ENCODE peak calls at places on chromosomes 16 and 17, in ten cellular contexts. Y is CD8-positive, alpha-beta memory T cell; L is HFF-Myc; I is left ventricle myocardium inferior; C is H7; X is cardiac fibroblast; P is dorsolateral prefrontal cortex; D is heart right ventricle; R is A549; M is WERI-Rb-1. W is an unnamed sample.

GRCh38 chr17:73962308-73962707 is 241.2 kb upstream of the RPL38 start:
- DNase-seq in D (no peak), X (no peak), M (no peak), L (no peak), Y (no peak), C (no peak), I (no peak), P (no peak), R (no peak), W (no peak)

GRCh38 chr17:48612854-48613691 is 2.0 kb downstream of the HOXB8 start:
- DNase-seq in C (peak), L (no peak), Y (peak), X (no peak), D (no peak), M (peak), I (no peak), R (peak), P (no peak), W (no peak)

GRCh38 chr16:55297062-55297909 is 26.7 kb upstream of the IRX6 start:
- DNase-seq in C (no peak), P (no peak), X (no peak), D (no peak), L (no peak), Y (no peak), R (no peak), M (no peak), I (no peak), W (no peak)

GRCh38 chr17:10336393-10336792 is 36.4 kb downstream of the MYH13 start:
- DNase-seq in L (no peak), Y (no peak), X (no peak), P (no peak), D (no peak), M (no peak), C (peak), I (no peak), R (no peak), W (no peak)

GRCh38 chr16:11396241-11397048 is 51.2 kb downstream of the RMI2 start:
- DNase-seq in X (peak), I (peak), D (peak), R (peak), L (no peak), M (peak), Y (peak), P (peak), C (peak), W (no peak)

GRCh38 chr16:84169765-84170310 is 17.0 kb downstream of the TAF1C start:
- DNase-seq in I (no peak), R (no peak), Y (no peak), C (no peak), L (no peak), M (no peak), D (no peak), P (no peak), X (no peak), W (no peak)

GRCh38 chr16:969508-970378 is 1.0 kb downstream of the LMF1 start:
- DNase-seq in L (no peak), X (peak), P (no peak), I (peak), D (peak), M (no peak), R (no peak), C (peak), Y (no peak), W (no peak)

GRCh38 chr17:56499799-56500388 is 93.6 kb upstream of the NOG start:
- DNase-seq in Y (no peak), P (no peak), I (no peak), X (peak), L (peak), R (no peak), M (peak), D (no peak), C (no peak), W (no peak)

GRCh38 chr17:17890773-17891759 is 54.3 kb upstream of the SREBF1 start:
- DNase-seq in P (no peak), Y (peak), X (peak), L (no peak), C (peak), D (peak), M (peak), I (peak), R (peak), W (no peak)

GRCh38 chr16:87145181-87146176 is 171.7 kb downstream of the C16orf95 start:
- DNase-seq in C (no peak), X (peak), M (no peak), I (no peak), R (no peak), L (peak), P (no peak), D (no peak), Y (no peak), W (peak)

GRCh38 chr17:2449486-2449885 is 48.6 kb upstream of the MNT start:
- DNase-seq in D (no peak), C (no peak), M (no peak), R (no peak), X (peak), Y (no peak), P (no peak), I (no peak), L (no peak), W (no peak)

GRCh38 chr16:66197668-66198278 is 168.7 kb upstream of the CDH5 start:
- DNase-seq in L (no peak), C (no peak), R (no peak), M (no peak), Y (no peak), X (no peak), P (no peak), D (no peak), I (no peak), W (no peak)

GRCh38 chr16:71626018-71626857 is at the start of gene MARVELD3:
- DNase-seq in X (no peak), R (peak), L (no peak), C (peak), I (no peak), P (no peak), D (no peak), M (peak), Y (peak), W (no peak)

GRCh38 chr17:8314797-8315739 is 5.0 kb downstream of the ARHGEF15 start:
- DNase-seq in C (peak), Y (no peak), R (no peak), M (no peak), I (no peak), X (no peak), D (no peak), P (no peak), L (no peak), W (no peak)

GRCh38 chr16:30651124-30652004 is 604 bp downstream of the PRR14 start:
- DNase-seq in R (peak), C (peak), I (peak), P (peak), L (no peak), X (peak), Y (peak), D (peak), M (peak), W (no peak)

GRCh38 chr16:81646561-81646960 is 132.5 kb upstream of the PLCG2 start:
- DNase-seq in I (no peak), L (no peak), M (no peak), P (no peak), D (no peak), R (no peak), X (peak), C (no peak), Y (no peak), W (peak)

GRCh38 chr16:80996688-80997138 is 10.0 kb downstream of the CMC2 start:
- DNase-seq in M (no peak), P (no peak), Y (no peak), C (no peak), I (no peak), L (no peak), R (no peak), D (no peak), X (no peak), W (no peak)

GRCh38 chr16:67718668-67719047 is 458 bp downstream of the GFOD2 start:
- DNase-seq in R (no peak), C (peak), D (no peak), L (no peak), I (no peak), P (no peak), X (no peak), Y (no peak), M (no peak), W (no peak)

GRCh38 chr17:72726936-72727335 is 365.6 kb downstream of the SLC39A11 start:
- DNase-seq in I (no peak), P (no peak), L (no peak), R (no peak), C (no peak), Y (peak), D (no peak), X (no peak), M (no peak), W (no peak)

GRCh38 chr16:83245061-83245460 is 562.7 kb upstream of the HSBP1 start:
- DNase-seq in M (no peak), R (no peak), P (no peak), D (no peak), X (peak), C (no peak), L (no peak), I (no peak), Y (no peak), W (no peak)

GRCh38 chr16:177394-177822 is 928 bp downstream of the HBA1 start:
- DNase-seq in R (no peak), X (peak), Y (no peak), M (no peak), C (peak), I (peak), L (peak), D (no peak), P (no peak), W (no peak)

GRCh38 chr17:45143767-45144198 is 4.5 kb upstream of the HEXIM1 start:
- DNase-seq in M (no peak), L (no peak), D (peak), C (peak), P (no peak), X (peak), Y (no peak), R (no peak), I (peak), W (peak)

GRCh38 chr17:69031839-69032238 is 28.9 kb downstream of the ABCA9 start:
- DNase-seq in M (no peak), D (no peak), R (no peak), I (no peak), C (no peak), L (no peak), X (no peak), P (no peak), Y (no peak), W (no peak)

GRCh38 chr17:59897090-59897489 is 4.2 kb downstream of the RPS6KB1 start:
- DNase-seq in X (no peak), C (no peak), D (no peak), I (no peak), P (no peak), L (no peak), Y (no peak), R (no peak), M (no peak), W (no peak)

GRCh38 chr17:57043276-57043675 is 41.8 kb upstream of the AKAP1 start:
- DNase-seq in C (no peak), R (no peak), P (no peak), Y (no peak), X (no peak), L (no peak), D (no peak), M (no peak), I (no peak), W (no peak)

GRCh38 chr17:61734012-61734411 is 129.3 kb downstream of the BRIP1 start:
- DNase-seq in L (no peak), X (no peak), C (no peak), D (no peak), R (no peak), Y (no peak), I (no peak), M (no peak), P (no peak), W (no peak)

GRCh38 chr17:491086-492014 is 138.7 kb upstream of the RPH3AL start:
- DNase-seq in L (no peak), D (peak), P (no peak), X (peak), Y (peak), R (peak), C (peak), I (peak), M (peak), W (no peak)

GRCh38 chr16:70778901-70779309 is 22.1 kb downstream of the VAC14 start:
- DNase-seq in Y (no peak), R (peak), P (no peak), X (peak), M (no peak), I (peak), D (peak), C (peak), L (peak), W (peak)

GRCh38 chr16:30723725-30724355 is 24.4 kb upstream of the PHKG2 start:
- DNase-seq in X (no peak), D (no peak), C (no peak), P (no peak), R (no peak), Y (no peak), I (no peak), M (no peak), L (no peak), W (no peak)

GRCh38 chr16:30052671-30053372 is 12.7 kb upstream of the ALDOA start:
- DNase-seq in P (peak), M (peak), D (peak), Y (peak), X (peak), I (peak), L (peak), C (peak), R (peak), W (no peak)

DNA sequence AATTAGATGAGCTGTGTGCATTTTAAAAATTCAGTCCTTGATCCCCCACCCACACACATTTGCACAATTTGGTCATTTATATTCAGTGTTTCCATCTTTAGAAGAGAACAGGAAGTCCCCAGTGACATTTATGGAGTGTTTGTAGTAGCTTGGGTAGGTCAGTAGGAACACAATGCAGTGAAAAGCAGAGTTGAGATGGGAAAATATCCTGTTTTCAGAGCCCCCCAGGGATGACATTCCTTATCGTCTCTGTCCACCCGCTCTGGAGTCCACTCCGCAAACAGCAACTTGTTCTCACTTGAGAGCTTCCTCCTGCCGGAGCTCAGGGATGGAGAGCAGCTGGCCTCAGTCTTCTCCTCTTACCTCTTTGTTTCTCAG is 332.1 kb downstream of the SEC14L1 start:
- DNase-seq in R (no peak), X (no peak), I (no peak), P (no peak), L (no peak), D (peak), Y (no peak), C (no peak), M (no peak), W (no peak)
- H3K4me3 ChIP-seq in R (no peak), X (no peak), I (peak), P (no peak), L (no peak), D (no peak), Y (no peak), C (no peak), M (no peak), W (no peak)

DNA sequence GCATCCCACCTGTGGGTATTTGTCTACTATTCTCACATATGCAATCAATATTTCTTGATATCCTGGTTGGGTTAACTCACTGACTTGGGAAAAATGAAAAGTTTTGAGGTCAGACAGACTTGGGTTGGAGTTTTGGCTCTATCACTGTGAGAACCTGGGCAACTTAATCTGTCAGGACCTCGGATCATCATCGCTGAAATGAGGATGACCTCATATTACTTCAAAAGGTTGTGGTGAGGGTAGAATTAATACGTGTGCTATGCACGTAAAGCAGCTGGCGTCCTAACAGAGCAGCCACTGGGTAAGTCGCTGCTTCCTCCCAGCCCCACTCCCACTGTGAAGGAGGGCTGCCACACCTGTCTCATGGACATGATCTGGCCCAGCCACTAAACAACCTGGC is 57.3 kb downstream of the COG7 start:
- DNase-seq in Y (no peak), X (no peak), P (no peak), D (no peak), L (no peak), I (no peak), C (no peak), R (no peak), M (peak), W (no peak)
- H3K4me3 ChIP-seq in Y (no peak), X (no peak), P (no peak), D (no peak), L (no peak), I (no peak), C (no peak), R (no peak), M (no peak), W (no peak)

GRCh38 chr16:69763557-69763942 is 1.4 kb downstream of the WWP2 start:
- DNase-seq in I (no peak), Y (no peak), P (no peak), C (no peak), L (no peak), D (no peak), X (peak), R (no peak), M (no peak), W (no peak)
- H3K4me3 ChIP-seq in I (peak), Y (peak), P (no peak), C (no peak), L (peak), D (peak), X (no peak), R (peak), M (no peak), W (no peak)

GRCh38 chr17:77186141-77186604 is 45.4 kb downstream of the SEC14L1 start:
- DNase-seq in C (peak), D (peak), Y (no peak), R (no peak), I (peak), L (no peak), P (no peak), X (no peak), M (no peak), W (no peak)

GRCh38 chr17:77190561-77190960 is 49.8 kb downstream of the SEC14L1 start:
- DNase-seq in L (no peak), R (no peak), M (no peak), C (no peak), I (no peak), Y (no peak), P (no peak), D (no peak), X (no peak), W (no peak)

GRCh38 chr17:77191266-77191665 is 50.5 kb downstream of the SEC14L1 start:
- DNase-seq in M (no peak), R (no peak), P (no peak), D (no peak), L (no peak), X (no peak), I (no peak), Y (no peak), C (no peak), W (no peak)

GRCh38 chr17:77188084-77189066 is 47.6 kb downstream of the SEC14L1 start:
- DNase-seq in L (no peak), I (no peak), D (no peak), P (no peak), M (no peak), C (no peak), R (no peak), X (no peak), Y (no peak), W (no peak)

GRCh38 chr17:77189148-77189547 is 48.4 kb downstream of the SEC14L1 start:
- DNase-seq in D (no peak), I (no peak), C (no peak), L (no peak), P (no peak), X (no peak), Y (no peak), M (no peak), R (no peak), W (no peak)
- H3K4me3 ChIP-seq in D (no peak), I (no peak), C (no peak), L (no peak), P (no peak), X (no peak), Y (no peak), M (no peak), R (no peak), W (no peak)

W was measured in BJ.